ENCODE peak calls at places on chromosomes 4 and X, in six cellular contexts. M is HepG2, D is GM12891, P is K562, B is H1, K is GM12878. A is an unnamed sample.

GRCh38 chr4:145937990-145938611 is 522 bp downstream of the ZNF827 start:
- DNase-seq in P (no peak), B (no peak), D (no peak), M (no peak), K (no peak), A (peak)

GRCh38 chrX:24427747-24428019 is 37.4 kb upstream of the PDK3 start:
- DNase-seq in K (no peak), B (no peak), P (no peak), M (no peak), D (no peak), A (no peak)

GRCh38 chr4:43325220-43325967 is 432.9 kb downstream of the GRXCR1 start:
- DNase-seq in P (no peak), B (no peak), K (peak), D (no peak), M (no peak), A (no peak)

GRCh38 chr4:55029838-55030503 is 95.4 kb downstream of the KDR start:
- DNase-seq in B (no peak), D (no peak), K (no peak), P (no peak), M (no peak), A (no peak)

GRCh38 chrX:63506320-63506719 is 155.2 kb upstream of the SPIN4 start:
- DNase-seq in P (peak), B (no peak), D (no peak), M (peak), K (no peak), A (no peak)

GRCh38 chrX:24371391-24371972 is 11.0 kb downstream of the SUPT20HL1 start:
- DNase-seq in D (peak), M (peak), P (peak), K (peak), B (no peak), A (peak)

GRCh38 chrX:7568597-7568996 is 274.4 kb upstream of the VCX start:
- DNase-seq in B (no peak), M (no peak), D (no peak), P (no peak), K (no peak), A (no peak)

GRCh38 chr4:6885953-6886557 is 23.6 kb upstream of the TBC1D14 start:
- DNase-seq in D (no peak), K (peak), M (no peak), B (no peak), P (no peak), A (no peak)

GRCh38 chr4:69749771-69750170 is 10.6 kb downstream of the SULT1B1 start:
- DNase-seq in M (no peak), D (no peak), P (no peak), K (no peak), B (no peak), A (no peak)

GRCh38 chr4:176508780-176509331 is 189.1 kb downstream of the SPCS3 start:
- DNase-seq in B (no peak), K (no peak), M (no peak), P (no peak), D (no peak), A (no peak)

GRCh38 chrX:7027071-7027470 is 120.4 kb upstream of the STS start:
- DNase-seq in M (no peak), K (no peak), D (no peak), B (no peak), P (no peak), A (no peak)

GRCh38 chr4:78567502-78568075 is 16.0 kb downstream of the ANXA3 start:
- DNase-seq in P (no peak), B (no peak), D (no peak), M (peak), K (no peak), A (no peak)

GRCh38 chrX:37817579-37817978 is 29.8 kb downstream of the DYNLT3 start:
- DNase-seq in D (no peak), B (no peak), M (no peak), K (no peak), P (no peak), A (no peak)

GRCh38 chrX:106170318-106170717 is 2.2 kb downstream of the PWWP3B start:
- DNase-seq in B (no peak), M (no peak), K (no peak), P (no peak), D (no peak), A (no peak)

GRCh38 chrX:106171293-106171692 is 3.2 kb downstream of the PWWP3B start:
- DNase-seq in B (no peak), M (no peak), D (no peak), K (no peak), P (no peak), A (no peak)

DNA sequence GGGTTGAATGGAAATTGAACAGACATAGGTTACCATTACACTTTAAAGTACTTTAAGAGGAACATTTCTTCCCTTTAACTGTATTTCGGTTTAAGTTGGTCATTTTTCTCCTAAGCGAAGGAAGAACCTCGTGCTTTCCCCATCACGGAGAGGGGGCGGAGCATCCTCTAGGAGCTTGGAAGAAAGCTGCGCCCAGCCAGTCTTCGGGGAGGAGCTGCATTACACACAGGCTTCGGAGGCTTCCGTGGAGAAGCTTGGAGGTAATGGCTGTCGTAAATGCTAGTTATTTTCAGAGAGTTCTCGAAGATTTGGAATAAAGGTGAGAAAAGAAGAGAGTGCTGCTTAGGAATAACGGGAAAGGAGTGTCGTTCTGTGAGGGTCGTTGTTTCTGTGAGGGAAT is at the start of gene PWWP3B:
- DNase-seq in M (no peak), B (peak), K (no peak), P (peak), D (no peak), A (no peak)
- TF ChIP-seq POLR2A in M (no peak), B (no peak), K (no peak), P (no peak), D (no peak), A (no peak)

GRCh38 chrX:104316739-104317138 is 62.0 kb upstream of the ESX1 start:
- DNase-seq in D (no peak), P (no peak), M (no peak), K (no peak), B (no peak), A (no peak)
- TF ChIP-seq POLR2AphosphoS5 in D (no peak), P (no peak), M (no peak), K (no peak), B (no peak), A (no peak)

DNA sequence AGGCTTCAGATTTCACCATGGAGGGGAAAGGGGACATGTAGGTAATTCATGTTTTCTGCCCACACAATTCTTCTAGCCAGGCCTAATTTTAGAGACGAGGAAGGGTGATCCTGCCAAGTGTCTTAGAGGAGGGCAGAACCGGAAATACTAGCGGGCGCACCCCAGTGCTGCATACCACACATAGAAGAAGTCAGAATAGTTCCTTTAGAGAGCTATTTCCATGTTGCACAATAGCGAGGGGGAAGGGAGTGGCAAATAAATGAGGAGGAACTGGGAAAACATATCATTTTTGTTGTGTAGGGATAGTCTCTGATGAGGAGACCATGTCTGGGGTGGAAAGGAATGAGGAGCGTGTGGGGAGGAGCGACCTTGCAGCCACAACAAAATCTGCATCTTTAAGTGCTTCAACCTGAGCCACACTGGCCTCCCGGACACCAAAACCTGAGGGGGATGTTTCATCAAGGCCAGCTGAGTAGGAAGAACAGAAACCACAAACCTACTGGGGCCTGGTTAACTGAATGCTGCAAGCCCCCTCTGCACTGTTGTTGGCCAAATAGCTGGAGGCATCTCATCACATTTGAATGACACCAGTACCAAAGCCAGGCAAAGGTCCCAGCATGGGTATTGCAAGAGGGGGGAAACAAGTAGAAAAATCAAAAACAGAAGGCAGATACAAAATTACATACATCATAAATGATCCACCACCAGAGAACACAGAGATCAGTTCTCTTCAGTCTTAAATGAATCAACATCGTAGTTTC is 26.7 kb upstream of the C1QTNF7 start:
- DNase-seq in B (no peak), K (no peak), D (no peak), M (no peak), P (no peak), A (no peak)
- TF ChIP-seq TAF1 in B (no peak), K (no peak), D (no peak), M (no peak), P (no peak), A (no peak)

GRCh38 chrX:51496501-51497291 is at the start of gene NUDT11:
- DNase-seq in M (no peak), B (no peak), P (peak), D (no peak), K (no peak), A (no peak)
- TF ChIP-seq POLR2A in M (no peak), B (peak), P (no peak), D (no peak), K (no peak), A (no peak)

DNA sequence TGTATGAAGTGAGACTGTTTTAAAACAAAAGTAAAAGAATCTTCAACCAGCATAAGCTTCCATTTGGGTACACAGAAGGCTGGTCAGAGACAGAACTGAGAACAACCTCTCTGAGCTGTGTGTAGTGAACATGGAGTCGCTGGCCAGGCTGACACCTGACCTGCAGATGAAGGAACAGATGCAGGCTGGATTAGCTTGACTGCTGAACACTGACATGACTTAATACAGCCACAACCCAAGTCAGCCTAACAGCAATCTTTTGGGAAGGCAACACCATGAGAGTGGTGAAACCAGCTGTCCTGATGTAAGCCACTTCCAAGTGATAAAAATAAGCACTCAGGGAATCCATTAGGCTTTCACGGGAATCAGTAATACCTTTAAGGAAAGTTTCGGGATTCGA is 10.1 kb downstream of the SCARB2 start:
- DNase-seq in B (no peak), P (no peak), K (no peak), M (no peak), D (no peak), A (no peak)
- TF ChIP-seq POLR2AphosphoS5 in B (no peak), P (no peak), K (no peak), M (no peak), D (no peak), A (no peak)

DNA sequence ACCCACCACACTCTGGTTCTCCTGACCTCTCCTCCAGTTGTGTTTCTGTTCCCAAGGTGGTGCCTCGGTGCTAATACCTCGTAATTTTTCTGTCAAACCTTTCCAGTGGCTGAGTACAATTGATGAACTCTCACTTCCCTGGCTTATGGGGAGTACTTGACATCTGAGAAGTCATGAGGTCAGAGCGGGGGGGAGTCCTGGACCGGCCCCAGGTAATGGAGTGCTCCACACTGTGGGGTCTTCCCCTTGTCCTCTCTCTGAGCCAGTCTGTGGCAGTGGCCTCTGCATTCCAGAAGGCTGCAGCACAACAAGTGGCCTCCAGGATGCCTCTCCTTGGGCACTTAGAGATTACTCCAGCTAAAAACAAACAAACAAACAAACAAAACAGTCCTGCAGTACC is 122.5 kb upstream of the TRIM2 start:
- DNase-seq in D (no peak), B (no peak), K (no peak), M (no peak), P (no peak), A (no peak)
- TF ChIP-seq TAF1 in D (no peak), B (no peak), K (no peak), M (no peak), P (no peak), A (no peak)

GRCh38 chrX:152206426-152206825 is 68.0 kb upstream of the MAGEA10 start:
- DNase-seq in K (no peak), P (no peak), B (no peak), M (no peak), D (no peak), A (no peak)
- TF ChIP-seq POLR2A in K (no peak), P (no peak), B (no peak), M (no peak), D (no peak), A (no peak)

DNA sequence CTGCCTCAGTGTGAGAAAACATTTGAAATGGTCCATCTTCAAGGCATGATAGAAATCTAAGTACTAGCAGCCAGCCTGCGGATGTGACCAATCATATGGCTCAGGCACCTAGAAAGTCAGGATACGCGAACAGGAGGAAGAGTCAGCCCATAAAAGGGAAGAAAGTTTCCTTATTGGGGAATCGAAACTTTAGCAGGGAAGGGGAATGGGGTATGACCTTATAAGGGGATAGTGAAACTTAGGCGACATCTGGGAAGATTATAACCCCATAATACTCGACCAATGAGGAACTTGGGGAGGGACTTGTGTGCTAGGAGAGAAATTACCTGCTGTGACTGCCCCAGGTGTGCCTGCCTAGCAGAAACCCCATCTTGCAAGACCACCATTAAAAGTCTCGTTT is 26.2 kb upstream of the PYURF start:
- DNase-seq in D (no peak), K (no peak), M (no peak), B (no peak), P (no peak), A (no peak)
- TF ChIP-seq POLR2AphosphoS5 in D (no peak), K (no peak), M (no peak), B (no peak), P (no peak), A (no peak)

GRCh38 chrX:125507119-125507518 is 187.4 kb downstream of the TEX13C start:
- DNase-seq in D (no peak), K (no peak), P (no peak), M (no peak), B (no peak), A (no peak)
- TF ChIP-seq TAF1 in D (no peak), K (no peak), P (no peak), M (no peak), B (no peak), A (no peak)